ENCODE peak calls at places on chromosome 14, in nine cellular contexts. C is Right ventricle myocardium superior; H is kidney tubule cell; P is T-helper 17 cell; Q is stimulated activated naive B cell treated with anti-CD40 and anti-IgM and Interleukin-4, amounts not matched to agents 10 μg/mL and 1 μg/mL and 100 μg/mL, for 72 hours; I is HEK293T; L is globus pallidus; F is heart right ventricle; U is stimulated activated CD8-positive, alpha-beta memory T cell treated with anti-CD3 and anti-CD28 coated beads, Interleukin-7, amount 100 ng/mL, for 1 hour. B is an unnamed sample.

GRCh38 chr14:34052658-34053014 is 101.8 kb upstream of the EGLN3 start:
- DNase-seq in C (no peak), H (peak), P (no peak), Q (no peak), I (no peak), L (no peak), F (no peak), U (no peak), B (no peak)

GRCh38 chr14:22268875-22269274 is 320.1 kb downstream of the DAD1 start:
- DNase-seq in C (no peak), H (peak), P (no peak), Q (no peak), I (no peak), L (no peak), F (no peak), U (no peak), B (no peak)

GRCh38 chr14:81169711-81170103 is 51.1 kb downstream of the GTF2A1 start:
- DNase-seq in C (peak), H (no peak), P (no peak), Q (no peak), I (no peak), L (peak), F (peak), U (no peak), B (no peak)

GRCh38 chr14:21965042-21965441 is 291.4 kb upstream of the OR4E1 start:
- DNase-seq in C (no peak), H (no peak), P (peak), Q (no peak), I (no peak), L (no peak), F (no peak), U (no peak), B (peak)

GRCh38 chr14:92464716-92465115 is 48.9 kb upstream of the RIN3 start:
- DNase-seq in C (no peak), H (no peak), P (no peak), Q (no peak), I (no peak), L (no peak), F (no peak), U (no peak), B (no peak)

GRCh38 chr14:78598046-78598652 is 428.0 kb downstream of the NRXN3 start:
- DNase-seq in C (no peak), H (peak), P (no peak), Q (peak), I (peak), L (peak), F (peak), U (no peak), B (peak)

GRCh38 chr14:85154714-85155113 is 375.2 kb upstream of the FLRT2 start:
- DNase-seq in C (no peak), H (no peak), P (no peak), Q (no peak), I (no peak), L (no peak), F (no peak), U (no peak), B (no peak)

GRCh38 chr14:103230658-103231334 is 103.2 kb upstream of the EIF5 start:
- DNase-seq in C (no peak), H (no peak), P (no peak), Q (no peak), I (no peak), L (no peak), F (no peak), U (no peak), B (no peak)

GRCh38 chr14:72925171-72925759 is 999 bp upstream of the DCAF4 start:
- DNase-seq in C (no peak), H (no peak), P (no peak), Q (no peak), I (no peak), L (no peak), F (no peak), U (no peak), B (no peak)

GRCh38 chr14:49612671-49613070 is 7.8 kb downstream of the RPL36AL start:
- DNase-seq in C (peak), H (no peak), P (no peak), Q (no peak), I (no peak), L (no peak), F (no peak), U (no peak), B (no peak)

GRCh38 chr14:49972199-49972671 is 79.4 kb downstream of the ARF6 start:
- DNase-seq in C (no peak), H (peak), P (no peak), Q (peak), I (no peak), L (no peak), F (peak), U (no peak), B (peak)

GRCh38 chr14:92596328-92596943 is 82.9 kb downstream of the RIN3 start:
- DNase-seq in C (no peak), H (no peak), P (no peak), Q (no peak), I (no peak), L (no peak), F (no peak), U (no peak), B (no peak)

GRCh38 chr14:61750708-61751474 is 11.3 kb upstream of the SNAPC1 start:
- DNase-seq in C (peak), H (peak), P (peak), Q (peak), I (peak), L (peak), F (peak), U (peak), B (peak)

GRCh38 chr14:92632546-92633273 is 115.7 kb downstream of the LGMN start:
- DNase-seq in C (no peak), H (no peak), P (no peak), Q (no peak), I (no peak), L (no peak), F (no peak), U (no peak), B (no peak)

B was measured in NAMALWA.